ENCODE peak calls at places on chromosomes 11 and 22, in seven cellular contexts. T, I, J, U, Q, S and O are unnamed samples. For H3K9me3, the result is how much of the 10 kb centered on the place peaks cover.

GRCh38 chr11:22807855-22808558 is 21.6 kb downstream of the SVIP start:
- DNase-seq in T (no peak), I (no peak), J (peak), U (no peak), Q (peak), S (no peak), O (no peak)

GRCh38 chr22:33577862-33578411 is 342.3 kb downstream of the LARGE1 start:
- DNase-seq in T (no peak), I (no peak), J (no peak), U (no peak), Q (no peak), S (no peak), O (no peak)

GRCh38 chr22:23536821-23537345 is 43.2 kb downstream of the IGLL1 start:
- DNase-seq in T (no peak), I (peak), J (no peak), U (no peak), Q (no peak), S (peak), O (no peak)

GRCh38 chr11:108958446-108959123 is 293.7 kb downstream of the DDX10 start:
- DNase-seq in T (no peak), I (no peak), J (peak), U (no peak), Q (no peak), S (no peak), O (no peak)

GRCh38 chr11:106456651-106457050 is 379.2 kb downstream of the AASDHPPT start:
- DNase-seq in T (no peak), I (no peak), J (peak), U (no peak), Q (no peak), S (no peak), O (no peak)

GRCh38 chr22:46063861-46064235 is 86.5 kb upstream of the PPARA start:
- DNase-seq in T (peak), I (peak), J (no peak), U (peak), Q (no peak), S (no peak), O (no peak)

GRCh38 chr11:12074529-12075195 is 35.7 kb upstream of the MICAL2 start:
- DNase-seq in T (peak), I (peak), J (no peak), U (no peak), Q (no peak), S (no peak), O (no peak)

GRCh38 chr11:77658213-77659013 is 20.8 kb upstream of the CLNS1A start:
- DNase-seq in T (no peak), I (no peak), J (peak), U (no peak), Q (no peak), S (no peak), O (no peak)

GRCh38 chr11:37449146-37449545 is 851.1 kb upstream of the RAG2 start:
- DNase-seq in T (no peak), I (no peak), J (peak), U (no peak), Q (no peak), S (no peak), O (no peak)

GRCh38 chr22:23158516-23159286 is 13.4 kb downstream of the RAB36 start:
- DNase-seq in T (no peak), I (no peak), J (no peak), U (no peak), Q (no peak), S (no peak), O (no peak)

GRCh38 chr11:117535201-117535869 is 207.7 kb downstream of the CEP164 start:
- DNase-seq in T (no peak), I (peak), J (no peak), U (peak), Q (no peak), S (peak), O (no peak)

GRCh38 chr11:35083181-35084061 is 55.5 kb upstream of the CD44 start:
- DNase-seq in T (peak), I (peak), J (peak), U (peak), Q (peak), S (peak), O (peak)

GRCh38 chr11:118660646-118661424 is 18.6 kb downstream of the TREH start:
- DNase-seq in T (peak), I (no peak), J (no peak), U (no peak), Q (no peak), S (no peak), O (no peak)

GRCh38 chr11:34798985-34799384 is 117.2 kb downstream of the APIP start:
- DNase-seq in T (no peak), I (no peak), J (no peak), U (no peak), Q (no peak), S (no peak), O (no peak)

GRCh38 chr11:94151311-94151710 is 22.7 kb downstream of the PANX1 start:
- DNase-seq in T (no peak), I (no peak), J (no peak), U (no peak), Q (no peak), S (no peak), O (no peak)

GRCh38 chr11:1693327-1694063 is 3.5 kb upstream of the KRTAP5-6 start:
- DNase-seq in T (peak), I (peak), J (peak), U (peak), Q (no peak), S (peak), O (no peak)

GRCh38 chr22:24571266-24571665 is 15.5 kb downstream of the SNRPD3 start:
- DNase-seq in T (no peak), I (no peak), J (no peak), U (no peak), Q (no peak), S (no peak), O (no peak)

GRCh38 chr22:42805016-42805997 is 51.8 kb downstream of the ARFGAP3 start:
- DNase-seq in T (no peak), I (peak), J (no peak), U (peak), Q (no peak), S (no peak), O (no peak)

DNA sequence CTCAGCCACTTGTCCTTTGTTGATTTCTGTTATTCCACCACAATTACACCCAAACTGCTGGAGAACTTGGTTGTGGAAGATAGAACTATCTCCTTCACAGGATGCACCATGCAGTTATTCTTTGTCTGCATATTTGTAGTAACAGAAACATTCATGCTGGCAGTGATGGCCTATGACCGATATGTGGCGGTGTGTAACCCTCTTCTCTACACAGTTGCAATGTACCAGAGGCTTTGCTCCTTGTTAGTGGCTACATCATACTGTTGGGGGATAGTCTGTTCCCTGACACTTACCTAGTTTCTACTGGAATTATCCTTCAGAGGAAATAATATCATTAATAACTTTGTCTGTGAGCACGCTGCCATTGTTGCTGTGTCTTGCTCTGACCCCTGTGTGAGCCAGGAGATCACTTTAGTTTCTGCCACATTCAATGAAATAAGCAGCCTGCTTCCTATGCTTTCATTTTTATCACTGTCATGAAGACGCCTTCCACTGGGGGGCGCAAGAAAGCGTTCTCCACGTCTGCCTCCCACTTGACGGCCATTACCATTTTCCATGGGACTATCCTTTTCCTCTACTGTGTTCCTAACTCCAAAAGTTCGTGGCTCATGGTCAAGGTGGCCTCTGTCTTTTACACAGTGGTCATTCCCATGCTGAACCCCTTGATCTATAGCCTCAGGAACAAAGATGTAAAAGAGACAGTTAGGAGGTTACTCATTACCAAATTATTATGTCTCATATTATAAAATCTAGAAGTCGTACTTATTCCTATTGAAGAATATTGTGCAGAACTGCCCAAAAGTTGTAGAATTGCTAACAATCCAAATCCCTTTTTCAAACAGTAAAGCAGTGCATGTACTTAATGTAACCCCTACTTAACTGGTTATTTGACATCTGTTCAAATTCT is 53.2 kb downstream of the OR4C6 start:
- DNase-seq in T (no peak), I (no peak), J (no peak), U (no peak), Q (no peak), S (no peak), O (no peak)
- TF ChIP-seq CTCF in T (no peak), I (no peak), J (no peak), U (no peak), Q (peak), S (no peak), O (no peak)

GRCh38 chr11:54946429-54946828 is 239.8 kb downstream of the OR4A5 start:
- DNase-seq in T (no peak), I (no peak), J (no peak), U (no peak), Q (no peak), S (no peak), O (no peak)

GRCh38 chr11:54944211-54944610 is 237.6 kb downstream of the OR4A5 start:
- DNase-seq in T (no peak), I (no peak), J (no peak), U (no peak), Q (no peak), S (no peak), O (no peak)
- H3K9me3 ChIP-seq in T (half or more), I (under half), J (under half), U (half or more), Q (under half), S (under half), O (under half)

DNA sequence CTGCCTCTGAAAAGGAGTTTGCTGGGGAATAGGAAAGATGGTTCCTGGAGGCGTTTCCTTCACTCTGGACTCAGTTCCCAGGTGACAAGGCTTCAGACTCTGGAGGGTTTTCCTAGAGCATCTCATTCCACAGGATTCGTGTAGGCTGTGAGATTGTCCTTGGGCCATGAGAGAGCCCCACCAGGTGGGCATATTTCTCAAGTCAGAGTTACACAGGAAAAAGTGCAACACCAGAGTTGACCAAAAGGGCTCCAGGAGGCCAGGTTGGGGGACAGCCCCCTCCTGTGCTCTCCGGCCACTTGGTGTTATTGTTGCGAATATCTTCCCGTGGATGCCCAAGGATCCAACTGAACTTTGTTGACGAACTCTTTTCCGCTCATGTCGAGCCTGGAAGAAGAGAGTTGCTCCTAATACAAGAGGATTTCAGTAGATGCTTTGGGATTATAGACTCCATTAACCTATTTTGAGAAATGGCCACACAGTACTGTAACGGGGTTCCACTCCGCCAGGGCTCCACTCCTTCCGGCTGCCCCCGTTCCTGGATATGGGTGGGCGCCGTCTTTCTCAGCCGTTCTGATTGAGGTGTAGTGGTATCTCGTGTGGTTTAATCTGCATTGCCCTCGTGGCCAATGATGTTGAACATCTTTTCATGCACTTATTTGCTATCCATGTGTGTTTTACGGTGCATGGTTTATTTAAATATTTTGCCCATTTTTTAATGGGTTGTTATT is 580.3 kb downstream of the BRD1 start:
- DNase-seq in T (peak), I (no peak), J (no peak), U (no peak), Q (no peak), S (no peak), O (no peak)
- TF ChIP-seq POLR2A in T (no peak), I (no peak), J (no peak), U (no peak), Q (no peak), S (no peak), O (no peak)

GRCh38 chr11:68212421-68213134 is 518 bp downstream of the KMT5B start:
- DNase-seq in T (peak), I (peak), J (peak), U (peak), Q (no peak), S (peak), O (no peak)
- TF ChIP-seq CTCF in T (no peak), I (no peak), J (peak), U (no peak), Q (peak), S (no peak), O (no peak)

GRCh38 chr11:42244376-42244775 is 784.9 kb upstream of the LRRC4C start:
- DNase-seq in T (no peak), I (no peak), J (no peak), U (no peak), Q (no peak), S (no peak), O (no peak)

GRCh38 chr11:42253156-42253555 is 793.7 kb upstream of the LRRC4C start:
- DNase-seq in T (no peak), I (no peak), J (no peak), U (no peak), Q (no peak), S (no peak), O (no peak)

GRCh38 chr11:42251984-42252383 is 792.5 kb upstream of the LRRC4C start:
- DNase-seq in T (no peak), I (no peak), J (no peak), U (no peak), Q (no peak), S (no peak), O (no peak)

GRCh38 chr11:42249401-42249800 is 789.9 kb upstream of the LRRC4C start:
- DNase-seq in T (no peak), I (no peak), J (no peak), U (no peak), Q (no peak), S (no peak), O (no peak)

DNA sequence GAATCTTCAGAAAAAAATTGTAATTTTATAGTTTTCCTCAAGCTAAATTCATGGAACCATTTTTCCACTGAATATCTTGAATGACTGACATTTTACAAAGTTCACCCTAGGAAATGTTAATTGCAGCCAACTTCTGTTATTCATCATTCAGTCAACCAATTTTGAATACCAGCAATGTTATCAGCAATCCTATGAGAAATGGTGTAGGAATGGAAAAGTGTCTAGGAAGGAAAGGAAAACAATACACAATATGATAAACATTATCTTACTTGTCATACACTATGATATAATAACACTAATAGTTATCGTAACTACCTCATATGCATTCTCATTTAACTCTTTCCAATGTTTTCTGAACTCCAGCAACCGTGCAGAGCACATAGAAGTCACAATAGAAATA is 790.5 kb upstream of the LRRC4C start:
- DNase-seq in T (no peak), I (no peak), J (no peak), U (no peak), Q (no peak), S (no peak), O (no peak)
- H3K9me3 ChIP-seq in T (under half), I (under half), J (under half), U (under half), Q (under half), S (under half), O (under half)

GRCh38 chr11:64225608-64226506 is at the start of the genes NUDT22 and TRPT1:
- DNase-seq in T (peak), I (peak), J (peak), U (peak), Q (no peak), S (peak), O (no peak)
- TF ChIP-seq POLR2A in T (peak), I (peak), J (peak), U (no peak), Q (peak), S (peak), O (no peak)

GRCh38 chr11:70503878-70504240 is 105.5 kb downstream of the CTTN start:
- DNase-seq in T (no peak), I (peak), J (no peak), U (no peak), Q (no peak), S (no peak), O (no peak)
- TF ChIP-seq CTCF in T (no peak), I (no peak), J (peak), U (no peak), Q (peak), S (no peak), O (no peak)